ENCODE peak calls at places on chromosomes 12 and 14, in five cellular contexts. R is PC-9, D is GM12865, N is astrocyte of the spinal cord, Z is HepG2. Y is an unnamed sample.

GRCh38 chr12:1776139-1776975 is 44.0 kb upstream of the LRTM2 start:
- DNase-seq in Z (no peak), N (peak), R (no peak), D (no peak), Y (no peak)

GRCh38 chr12:103745962-103746361 is 95.1 kb downstream of the NT5DC3 start:
- DNase-seq in N (no peak), Z (no peak), R (no peak), D (no peak), Y (no peak)

GRCh38 chr12:119208626-119209061 is 29.9 kb downstream of the HSPB8 start:
- DNase-seq in Z (peak), R (peak), N (no peak), D (no peak), Y (no peak)

GRCh38 chr14:53231166-53231565 is 78.0 kb upstream of the DDHD1 start:
- DNase-seq in R (no peak), Z (no peak), N (no peak), D (no peak), Y (no peak)

GRCh38 chr12:10031771-10032175 is 1.3 kb downstream of the CLEC9A start:
- DNase-seq in R (no peak), N (peak), D (no peak), Z (no peak), Y (no peak)

GRCh38 chr12:110037315-110037714 is 11.0 kb downstream of the C12orf76 start:
- DNase-seq in D (no peak), Z (no peak), N (no peak), R (no peak), Y (no peak)

GRCh38 chr14:61188196-61188595 is 92.9 kb downstream of the TMEM30B start:
- DNase-seq in N (no peak), D (peak), R (peak), Z (no peak), Y (no peak)

GRCh38 chr12:54561164-54561563 is 11.8 kb downstream of the PDE1B start:
- DNase-seq in R (no peak), Z (no peak), N (no peak), D (no peak), Y (no peak)

GRCh38 chr12:94147991-94148840 is at the start of gene PLXNC1:
- DNase-seq in R (no peak), Z (no peak), D (peak), N (peak), Y (no peak)

GRCh38 chr14:65074449-65075155 is 27.7 kb downstream of the MAX start:
- DNase-seq in N (no peak), D (peak), Z (no peak), R (no peak), Y (peak)

GRCh38 chr12:124379938-124380754 is 85.3 kb downstream of the RFLNA start:
- DNase-seq in D (no peak), Z (no peak), N (peak), R (no peak), Y (no peak)

GRCh38 chr12:19933924-19934323 is 434.4 kb upstream of the PDE3A start:
- DNase-seq in Z (no peak), N (no peak), R (no peak), D (no peak), Y (no peak)

GRCh38 chr12:88665051-88665450 is 84.8 kb upstream of the KITLG start:
- DNase-seq in N (peak), Z (no peak), D (no peak), R (no peak), Y (no peak)

GRCh38 chr12:81644503-81644902 is 114.6 kb downstream of the PPFIA2 start:
- DNase-seq in N (peak), R (no peak), D (peak), Z (peak), Y (peak)

GRCh38 chr12:97465012-97465345 is 2.4 kb downstream of the RMST start:
- DNase-seq in N (no peak), Z (no peak), R (no peak), D (no peak), Y (no peak)

GRCh38 chr12:10213168-10214130 is 772 bp downstream of the GABARAPL1 start:
- DNase-seq in N (peak), R (peak), D (peak), Z (peak), Y (no peak)

GRCh38 chr12:103997277-103997900 is 31.7 kb downstream of the TDG start:
- DNase-seq in D (no peak), N (no peak), Z (no peak), R (no peak), Y (no peak)

GRCh38 chr14:80805136-80805535 is 136.4 kb downstream of the CEP128 start:
- DNase-seq in Z (no peak), R (no peak), D (no peak), N (peak), Y (no peak)

GRCh38 chr14:80077262-80077661 is 134.0 kb downstream of the DIO2 start:
- DNase-seq in D (no peak), R (no peak), Z (no peak), N (no peak), Y (no peak)

GRCh38 chr12:15679146-15679545 is 110.0 kb downstream of the EPS8 start:
- DNase-seq in N (peak), Z (peak), D (no peak), R (no peak), Y (no peak)

GRCh38 chr12:107318804-107319535 is 225.6 kb upstream of the CRY1 start:
- DNase-seq in R (peak), D (no peak), Z (no peak), N (peak), Y (no peak)

GRCh38 chr12:51846911-51847829 is 1.3 kb downstream of the FIGNL2 start:
- DNase-seq in D (no peak), Z (no peak), R (no peak), N (no peak), Y (no peak)

GRCh38 chr14:55333785-55334485 is 62.7 kb downstream of the FBXO34 start:
- DNase-seq in Z (no peak), N (peak), D (peak), R (no peak), Y (no peak)

GRCh38 chr14:76953196-76953945 is 75.1 kb downstream of the IRF2BPL start:
- DNase-seq in R (peak), D (peak), N (peak), Z (peak), Y (no peak)

GRCh38 chr14:23068792-23069412 is 11.6 kb upstream of the CDH24 start:
- DNase-seq in D (peak), Z (peak), R (peak), N (peak), Y (peak)

GRCh38 chr12:75816892-75817291 is 214.7 kb downstream of the PHLDA1 start:
- DNase-seq in Z (no peak), D (no peak), R (no peak), N (peak), Y (peak)

GRCh38 chr14:101953151-101953550 is 11.2 kb upstream of the DYNC1H1 start:
- DNase-seq in N (no peak), D (no peak), Z (no peak), R (no peak), Y (no peak)

GRCh38 chr14:68787235-68787727 is 5.6 kb downstream of the ZFP36L1 start:
- DNase-seq in N (peak), Z (no peak), R (peak), D (peak), Y (no peak)

GRCh38 chr14:68789798-68790655 is 2.8 kb downstream of the ZFP36L1 start:
- DNase-seq in Z (no peak), R (peak), N (peak), D (no peak), Y (no peak)

GRCh38 chr14:68789002-68789797 is 3.7 kb downstream of the ZFP36L1 start:
- DNase-seq in D (peak), Z (peak), R (peak), N (peak), Y (no peak)

GRCh38 chr14:68786491-68787234 is 6.2 kb downstream of the ZFP36L1 start:
- DNase-seq in D (peak), Z (no peak), R (peak), N (peak), Y (no peak)

DNA sequence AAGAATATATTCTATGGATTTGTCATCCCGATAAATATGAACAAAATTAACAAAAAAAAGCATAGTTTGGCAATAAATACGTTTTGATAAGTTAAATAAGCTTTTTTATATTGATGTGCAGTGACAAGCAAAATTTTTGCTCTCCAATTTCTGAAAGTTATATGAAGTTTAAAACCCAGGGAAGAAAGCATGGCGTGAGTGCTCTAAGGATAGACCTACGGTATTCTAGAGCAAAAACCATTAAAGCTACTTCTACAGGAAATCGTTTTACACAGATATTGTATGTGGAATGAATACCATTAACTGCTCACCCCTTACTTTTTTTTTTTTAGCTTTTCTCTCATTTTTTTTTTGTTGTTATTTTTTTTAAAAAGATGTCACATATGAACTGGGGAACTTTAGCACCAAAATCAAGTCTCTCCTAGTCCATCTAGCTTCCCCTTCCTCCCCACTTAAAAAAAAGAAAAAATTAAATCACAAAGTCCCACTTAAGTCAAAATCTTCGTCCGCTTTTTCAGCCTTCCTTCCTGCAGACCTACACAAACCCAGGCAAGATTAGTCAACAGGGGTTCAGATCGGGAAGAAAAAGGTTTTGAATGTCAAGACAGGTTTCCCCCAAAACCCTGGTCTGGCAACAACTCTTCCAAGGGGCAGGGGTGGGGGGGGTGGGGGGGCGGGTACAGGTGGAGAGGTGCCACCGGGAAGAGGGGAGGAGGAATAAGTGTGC is 4.4 kb downstream of the ZFP36L1 start:
- DNase-seq in N (peak), R (no peak), D (no peak), Z (no peak), Y (no peak)
- H3K4me3 ChIP-seq in N (peak), R (peak), D (no peak), Z (peak), Y (no peak)

DNA sequence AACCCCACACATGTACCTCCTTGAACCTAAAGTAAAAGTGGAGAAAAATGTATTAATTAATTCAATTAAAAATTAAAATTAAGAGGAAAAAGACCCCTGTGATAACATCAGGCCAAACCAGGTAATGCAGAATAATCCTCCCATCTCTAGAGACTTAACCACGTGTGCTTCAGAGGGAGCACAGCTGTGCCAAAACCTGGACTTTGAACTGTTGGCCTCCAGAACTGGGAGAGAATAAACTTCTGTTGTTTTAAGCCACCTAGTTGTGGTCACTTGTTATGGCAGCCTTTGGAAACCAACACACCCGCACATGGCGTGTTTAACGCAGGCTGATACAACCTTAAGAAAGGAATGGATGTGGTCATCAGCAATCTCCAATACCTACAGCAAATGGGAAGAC is 23.8 kb downstream of the OAS2 start:
- DNase-seq in Z (peak), N (no peak), D (no peak), R (no peak), Y (no peak)
- TF ChIP-seq CTCF in Z (peak), N (peak), D (no peak), R (no peak), Y (peak)

DNA sequence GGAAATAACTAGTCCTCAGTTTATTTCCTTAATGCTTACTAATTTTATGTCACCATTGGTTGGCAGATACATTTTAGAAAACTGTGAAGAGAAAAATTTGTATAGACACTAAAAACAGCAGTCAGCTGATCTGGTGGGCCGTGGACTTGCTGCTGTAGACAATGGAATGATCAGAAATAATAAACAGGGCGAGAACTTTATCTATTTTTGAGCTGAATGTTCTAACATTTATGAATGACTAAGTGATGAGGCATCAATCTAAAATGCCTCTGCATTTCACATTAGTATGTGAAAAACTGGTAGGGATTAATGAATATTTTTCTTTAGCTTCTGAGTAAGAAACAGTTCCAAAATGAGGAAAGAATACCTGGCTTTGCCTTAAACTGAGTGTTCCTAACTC is 24.8 kb upstream of the PKP2 start:
- DNase-seq in N (peak), R (no peak), D (no peak), Z (no peak), Y (no peak)
- H3K4me3 ChIP-seq in N (no peak), R (no peak), D (no peak), Z (no peak), Y (no peak)

GRCh38 chr12:108373111-108373510 is 34.0 kb upstream of the CMKLR1 start:
- DNase-seq in R (no peak), N (no peak), Z (no peak), D (no peak), Y (no peak)
- TF ChIP-seq CTCF in R (peak), N (peak), Z (peak), D (peak), Y (no peak)

GRCh38 chr14:93185333-93185688 is 194 bp downstream of the LYSET start:
- DNase-seq in Z (no peak), N (peak), D (peak), R (no peak), Y (no peak)
- H3K4me3 ChIP-seq in Z (peak), N (peak), D (peak), R (peak), Y (peak)

GRCh38 chr12:53174881-53175491 is 5.5 kb upstream of the ZNF740 start:
- DNase-seq in D (no peak), Z (peak), R (peak), N (no peak), Y (peak)
- TF ChIP-seq CTCF in D (peak), Z (peak), R (peak), N (peak), Y (peak)

GRCh38 chr14:51240804-51241380 is 845 bp downstream of the TMX1 start:
- DNase-seq in Z (no peak), D (no peak), N (no peak), R (no peak), Y (no peak)
- H3K4me3 ChIP-seq in Z (peak), D (peak), N (peak), R (peak), Y (peak)

GRCh38 chr14:20760950-20761349 is 7.3 kb upstream of the EDDM3B start:
- DNase-seq in R (peak), D (peak), Z (no peak), N (no peak), Y (no peak)

GRCh38 chr14:20751963-20752562 is 6.4 kb downstream of the EDDM3A start:
- DNase-seq in Z (no peak), N (no peak), D (no peak), R (no peak), Y (no peak)

GRCh38 chr14:20754308-20754707 is 8.6 kb downstream of the EDDM3A start:
- DNase-seq in N (no peak), R (no peak), Z (no peak), D (no peak), Y (no peak)

GRCh38 chr14:20755037-20755436 is 9.3 kb downstream of the EDDM3A start:
- DNase-seq in D (no peak), N (no peak), Z (no peak), R (no peak), Y (no peak)

GRCh38 chr14:20757963-20758362 is 10.2 kb upstream of the EDDM3B start:
- DNase-seq in D (peak), R (no peak), N (no peak), Z (no peak), Y (no peak)
- TF ChIP-seq CTCF in D (peak), R (no peak), N (no peak), Z (peak), Y (peak)